ENCODE peak calls at places on chromosomes 5 and 9, in four cellular contexts. One of them, this sample, is unnamed.

GRCh38 chr9:76353280-76353679 is 40.9 kb downstream of the RFK start:
- DNase-seq in cardiac fibroblast: no peak
- DNase-seq in AG10803: no peak
- DNase-seq in fibroblast of pulmonary artery: no peak
- DNase-seq in this sample: no peak

GRCh38 chr5:132475939-132476852 is 14.4 kb downstream of the IRF1 start:
- DNase-seq in cardiac fibroblast: no peak
- DNase-seq in AG10803: no peak
- DNase-seq in fibroblast of pulmonary artery: no peak
- DNase-seq in this sample: no peak

GRCh38 chr9:89850633-89851325 is 246.0 kb downstream of the GADD45G start:
- DNase-seq in cardiac fibroblast: peak
- DNase-seq in AG10803: peak
- DNase-seq in fibroblast of pulmonary artery: peak
- DNase-seq in this sample: no peak

GRCh38 chr5:146699729-146700430 is 178.7 kb downstream of the PPP2R2B start:
- DNase-seq in cardiac fibroblast: no peak
- DNase-seq in AG10803: no peak
- DNase-seq in fibroblast of pulmonary artery: no peak
- DNase-seq in this sample: no peak

GRCh38 chr5:170278611-170279500 is 18.7 kb downstream of the LCP2 start:
- DNase-seq in cardiac fibroblast: no peak
- DNase-seq in AG10803: no peak
- DNase-seq in fibroblast of pulmonary artery: no peak
- DNase-seq in this sample: peak

GRCh38 chr9:11206925-11207324 is 594.1 kb upstream of the PTPRD start:
- DNase-seq in cardiac fibroblast: no peak
- DNase-seq in AG10803: no peak
- DNase-seq in fibroblast of pulmonary artery: no peak
- DNase-seq in this sample: no peak

GRCh38 chr5:40981420-40981819 is 72.1 kb downstream of the C7 start:
- DNase-seq in cardiac fibroblast: no peak
- DNase-seq in AG10803: peak
- DNase-seq in fibroblast of pulmonary artery: no peak
- DNase-seq in this sample: no peak

GRCh38 chr9:137446851-137447471 is 5.8 kb upstream of the ENTPD8 start:
- DNase-seq in cardiac fibroblast: no peak
- DNase-seq in AG10803: peak
- DNase-seq in fibroblast of pulmonary artery: no peak
- DNase-seq in this sample: no peak

GRCh38 chr5:137218896-137219295 is 280.2 kb downstream of the SPOCK1 start:
- DNase-seq in cardiac fibroblast: peak
- DNase-seq in AG10803: no peak
- DNase-seq in fibroblast of pulmonary artery: peak
- DNase-seq in this sample: no peak

GRCh38 chr5:148806520-148806931 is 19.9 kb upstream of the ADRB2 start:
- DNase-seq in cardiac fibroblast: no peak
- DNase-seq in AG10803: no peak
- DNase-seq in fibroblast of pulmonary artery: no peak
- DNase-seq in this sample: no peak

GRCh38 chr5:79795764-79796398 is 106.2 kb downstream of the CMYA5 start:
- DNase-seq in cardiac fibroblast: peak
- DNase-seq in AG10803: peak
- DNase-seq in fibroblast of pulmonary artery: peak
- DNase-seq in this sample: no peak

GRCh38 chr5:133895979-133896378 is 72.4 kb downstream of the C5orf15 start:
- DNase-seq in cardiac fibroblast: no peak
- DNase-seq in AG10803: no peak
- DNase-seq in fibroblast of pulmonary artery: no peak
- DNase-seq in this sample: no peak

GRCh38 chr5:74179183-74179582 is 461.3 kb downstream of the ENC1 start:
- DNase-seq in cardiac fibroblast: peak
- DNase-seq in AG10803: peak
- DNase-seq in fibroblast of pulmonary artery: peak
- DNase-seq in this sample: no peak

GRCh38 chr5:75340714-75341478 is 3.9 kb downstream of the HMGCR start:
- DNase-seq in cardiac fibroblast: no peak
- DNase-seq in AG10803: peak
- DNase-seq in fibroblast of pulmonary artery: no peak
- DNase-seq in this sample: no peak
- H3K4me3 ChIP-seq in cardiac fibroblast: no peak
- H3K4me3 ChIP-seq in AG10803: no peak
- H3K4me3 ChIP-seq in fibroblast of pulmonary artery: no peak
- H3K4me3 ChIP-seq in this sample: no peak

GRCh38 chr9:13485068-13485596 is 205.6 kb upstream of the MPDZ start:
- DNase-seq in cardiac fibroblast: peak
- DNase-seq in AG10803: peak
- DNase-seq in fibroblast of pulmonary artery: peak
- DNase-seq in this sample: no peak
- TF ChIP-seq CTCF in cardiac fibroblast: peak
- TF ChIP-seq CTCF in AG10803: peak
- TF ChIP-seq CTCF in fibroblast of pulmonary artery: peak
- TF ChIP-seq CTCF in this sample: no peak

DNA sequence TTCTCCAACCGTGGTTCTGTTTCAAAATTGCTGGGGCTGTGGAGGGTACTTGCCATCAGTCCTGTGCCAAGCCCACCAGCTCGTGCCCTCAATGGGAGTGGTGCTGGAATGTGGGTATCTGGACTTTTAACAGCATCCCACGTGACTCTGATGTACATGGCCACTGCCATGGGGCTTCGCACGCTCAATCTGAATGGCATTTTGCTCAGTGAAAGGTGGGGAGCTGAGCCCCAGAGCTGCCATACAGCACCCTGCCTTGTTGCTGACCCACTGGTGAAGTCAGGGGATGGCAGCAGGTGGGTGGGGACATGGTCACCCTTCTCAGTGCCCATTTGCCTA is 16.6 kb upstream of the SYNPO start:
- DNase-seq in cardiac fibroblast: no peak
- DNase-seq in AG10803: no peak
- DNase-seq in fibroblast of pulmonary artery: no peak
- DNase-seq in this sample: no peak
- H3K4me3 ChIP-seq in cardiac fibroblast: no peak
- H3K4me3 ChIP-seq in AG10803: no peak
- H3K4me3 ChIP-seq in fibroblast of pulmonary artery: peak
- H3K4me3 ChIP-seq in this sample: peak

DNA sequence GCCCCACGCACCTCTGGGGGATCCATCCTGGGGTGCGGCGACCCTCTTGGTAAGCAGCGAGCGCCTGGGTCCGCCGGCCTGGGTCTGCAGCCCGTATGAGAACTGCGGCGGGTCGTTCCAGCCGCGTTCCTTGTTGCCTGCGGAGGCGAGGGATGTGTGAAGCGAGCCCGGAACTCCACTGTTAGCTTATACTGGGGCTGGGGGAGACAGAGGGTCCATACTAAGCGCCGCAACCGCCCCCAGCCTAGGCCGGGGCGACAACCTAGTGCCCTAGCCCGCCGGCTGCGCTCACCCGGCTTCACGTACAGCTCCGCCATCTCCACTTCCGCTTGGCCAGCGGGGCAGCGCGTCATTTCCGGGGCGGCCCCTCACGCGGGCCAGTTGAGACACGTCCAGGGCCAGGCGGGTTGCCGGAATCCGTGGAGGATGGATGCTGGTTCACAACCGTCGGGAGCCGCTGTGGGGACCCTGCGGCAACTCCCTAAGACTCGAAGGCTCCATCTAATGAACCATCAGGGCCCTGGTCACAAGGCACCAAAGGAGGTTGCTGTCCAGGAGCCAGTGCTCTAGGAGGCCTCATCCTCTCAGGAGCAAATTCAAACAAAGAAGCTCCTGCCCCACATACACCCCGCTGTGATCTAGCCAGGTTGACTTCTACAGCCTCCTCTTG is at the start of gene SRA1:
- DNase-seq in cardiac fibroblast: peak
- DNase-seq in AG10803: peak
- DNase-seq in fibroblast of pulmonary artery: peak
- DNase-seq in this sample: peak
- TF ChIP-seq CTCF in cardiac fibroblast: peak
- TF ChIP-seq CTCF in AG10803: peak
- TF ChIP-seq CTCF in fibroblast of pulmonary artery: no peak
- TF ChIP-seq CTCF in this sample: no peak

GRCh38 chr5:141040763-141041426 is 10.3 kb upstream of the PCDHB1 start:
- DNase-seq in cardiac fibroblast: peak
- DNase-seq in AG10803: peak
- DNase-seq in fibroblast of pulmonary artery: peak
- DNase-seq in this sample: peak
- H3K4me3 ChIP-seq in cardiac fibroblast: no peak
- H3K4me3 ChIP-seq in AG10803: no peak
- H3K4me3 ChIP-seq in fibroblast of pulmonary artery: no peak
- H3K4me3 ChIP-seq in this sample: no peak

This sample was measured in GM12865.